ENCODE peak calls at places on chromosomes 3 and 15, in four cellular contexts. J is GM12878, S is H1, D is K562. V is an unnamed sample.

GRCh38 chr3:33537135-33537534 is 96.9 kb upstream of the UBP1 start:
- DNase-seq in J (no peak), S (no peak), D (no peak), V (no peak)

GRCh38 chr3:69283913-69284312 is 102.0 kb downstream of the FRMD4B start:
- DNase-seq in J (no peak), S (no peak), D (no peak), V (no peak)

GRCh38 chr3:159266779-159267178 is 464.9 kb downstream of the MFSD1 start:
- DNase-seq in J (no peak), S (peak), D (peak), V (peak)

GRCh38 chr3:86840814-86841213 is 150.1 kb downstream of the VGLL3 start:
- DNase-seq in J (no peak), S (no peak), D (no peak), V (no peak)

GRCh38 chr3:118618247-118619040 is 416.2 kb downstream of the IGSF11 start:
- DNase-seq in J (no peak), S (no peak), D (no peak), V (no peak)

GRCh38 chr15:40441736-40442531 is 1.2 kb downstream of the BAHD1 start:
- DNase-seq in J (no peak), S (no peak), D (peak), V (no peak)

GRCh38 chr3:181738551-181738950 is 26.8 kb downstream of the SOX2 start:
- DNase-seq in J (no peak), S (no peak), D (no peak), V (no peak)

GRCh38 chr3:27202959-27203358 is 166.2 kb downstream of the NEK10 start:
- DNase-seq in J (no peak), S (no peak), D (no peak), V (no peak)

GRCh38 chr3:52291508-52292181 is 4.0 kb downstream of the GLYCTK start:
- DNase-seq in J (no peak), S (peak), D (no peak), V (no peak)

GRCh38 chr15:71532994-71533393 is 277.4 kb upstream of the NR2E3 start:
- DNase-seq in J (no peak), S (no peak), D (peak), V (peak)

GRCh38 chr3:98598492-98598891 is 5.1 kb upstream of the CPOX start:
- DNase-seq in J (no peak), S (no peak), D (no peak), V (no peak)

GRCh38 chr3:131702156-131702555 is 199.4 kb upstream of the MRPL3 start:
- DNase-seq in J (no peak), S (no peak), D (no peak), V (peak)

GRCh38 chr15:50051811-50052419 is 67.1 kb downstream of the ATP8B4 start:
- DNase-seq in J (no peak), S (no peak), D (peak), V (peak)

GRCh38 chr3:188720636-188721035 is 451.1 kb upstream of the TPRG1 start:
- DNase-seq in J (no peak), S (no peak), D (no peak), V (peak)

GRCh38 chr3:14429689-14430452 is 27.5 kb downstream of the SLC6A6 start:
- DNase-seq in J (no peak), S (no peak), D (peak), V (no peak)

GRCh38 chr15:78438595-78439285 is 724 bp downstream of the IREB2 start:
- DNase-seq in J (no peak), S (no peak), D (peak), V (peak)

GRCh38 chr3:129343643-129344360 is 65.1 kb downstream of the HMCES start:
- DNase-seq in J (no peak), S (peak), D (peak), V (peak)

GRCh38 chr15:32936283-32936918 is 218.6 kb downstream of the GREM1 start:
- DNase-seq in J (no peak), S (no peak), D (peak), V (peak)

GRCh38 chr3:148757238-148757930 is 59.7 kb downstream of the AGTR1 start:
- DNase-seq in J (no peak), S (no peak), D (no peak), V (no peak)

GRCh38 chr3:147387550-147388394 is 18.6 kb downstream of the ZIC4 start:
- DNase-seq in J (no peak), S (peak), D (no peak), V (no peak)

GRCh38 chr3:112111785-112112402 is 21.2 kb downstream of the GCSAM start:
- DNase-seq in J (no peak), S (no peak), D (peak), V (peak)

GRCh38 chr3:177498037-177498857 is 301.0 kb upstream of the TBL1XR1 start:
- DNase-seq in J (no peak), S (no peak), D (no peak), V (peak)

GRCh38 chr15:45495588-45495987 is 27.0 kb downstream of the SLC30A4 start:
- DNase-seq in J (no peak), S (no peak), D (no peak), V (no peak)

GRCh38 chr3:132290833-132291232 is 26.4 kb upstream of the ACP3 start:
- DNase-seq in J (no peak), S (no peak), D (no peak), V (peak)

GRCh38 chr15:47505712-47506542 is 211.4 kb upstream of the SEMA6D start:
- DNase-seq in J (no peak), S (no peak), D (no peak), V (no peak)

GRCh38 chr3:114067804-114068203 is 11.3 kb downstream of the QTRT2 start:
- DNase-seq in J (no peak), S (no peak), D (no peak), V (no peak)

GRCh38 chr3:39542588-39542988 is 75.1 kb downstream of the MOBP start:
- DNase-seq in J (no peak), S (no peak), D (no peak), V (no peak)

GRCh38 chr15:69358850-69359249 is 55.3 kb upstream of the KIF23 start:
- DNase-seq in J (no peak), S (no peak), D (no peak), V (no peak)

GRCh38 chr3:10370429-10370828 is 49.5 kb upstream of the SEC13 start:
- DNase-seq in J (no peak), S (no peak), D (peak), V (no peak)

GRCh38 chr3:72974956-72975355 is 21.7 kb upstream of the PPP4R2 start:
- DNase-seq in J (no peak), S (no peak), D (no peak), V (no peak)
- TF ChIP-seq CEBPB in J (no peak), S (no peak), D (no peak), V (no peak)

GRCh38 chr15:85402195-85402921 is 22.0 kb downstream of the AKAP13 start:
- DNase-seq in J (no peak), S (no peak), D (no peak), V (no peak)

GRCh38 chr15:85404922-85405293 is 24.5 kb downstream of the AKAP13 start:
- DNase-seq in J (no peak), S (no peak), D (no peak), V (no peak)

GRCh38 chr15:85404156-85404921 is 23.9 kb downstream of the AKAP13 start:
- DNase-seq in J (no peak), S (no peak), D (no peak), V (no peak)

GRCh38 chr15:85405467-85405866 is 25.1 kb downstream of the AKAP13 start:
- DNase-seq in J (no peak), S (no peak), D (no peak), V (no peak)

DNA sequence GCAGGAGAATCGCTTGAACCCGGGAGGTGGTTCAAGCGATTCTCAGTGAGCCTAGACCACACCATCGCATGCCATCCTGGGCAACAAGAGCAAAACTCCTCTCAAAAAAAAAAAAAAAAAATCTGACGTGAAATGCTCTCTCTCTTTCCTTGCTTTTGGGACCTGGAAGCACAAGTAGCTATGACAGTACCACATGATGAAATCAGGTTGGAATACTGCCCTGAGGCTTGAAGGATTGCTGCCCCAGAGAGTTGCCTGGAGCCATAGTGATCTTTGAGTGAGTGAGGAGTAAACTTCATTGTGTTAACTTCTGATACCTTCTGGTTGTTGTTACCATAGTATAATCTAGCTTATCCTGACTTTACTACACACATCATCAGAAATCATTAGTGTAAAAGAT is 23.3 kb downstream of the AKAP13 start:
- DNase-seq in J (no peak), S (no peak), D (no peak), V (no peak)
- TF ChIP-seq CHD2 in J (no peak), S (no peak), D (no peak), V (no peak)

GRCh38 chr15:62895139-62895866 is 147.2 kb upstream of the TPM1 start:
- DNase-seq in J (no peak), S (no peak), D (no peak), V (peak)

GRCh38 chr15:62896380-62896866 is 146.1 kb upstream of the TPM1 start:
- DNase-seq in J (no peak), S (no peak), D (no peak), V (peak)

GRCh38 chr15:62895905-62896316 is 146.6 kb upstream of the TPM1 start:
- DNase-seq in J (no peak), S (no peak), D (no peak), V (peak)

GRCh38 chr15:62896969-62897486 is 145.5 kb upstream of the TPM1 start:
- DNase-seq in J (no peak), S (no peak), D (peak), V (peak)

DNA sequence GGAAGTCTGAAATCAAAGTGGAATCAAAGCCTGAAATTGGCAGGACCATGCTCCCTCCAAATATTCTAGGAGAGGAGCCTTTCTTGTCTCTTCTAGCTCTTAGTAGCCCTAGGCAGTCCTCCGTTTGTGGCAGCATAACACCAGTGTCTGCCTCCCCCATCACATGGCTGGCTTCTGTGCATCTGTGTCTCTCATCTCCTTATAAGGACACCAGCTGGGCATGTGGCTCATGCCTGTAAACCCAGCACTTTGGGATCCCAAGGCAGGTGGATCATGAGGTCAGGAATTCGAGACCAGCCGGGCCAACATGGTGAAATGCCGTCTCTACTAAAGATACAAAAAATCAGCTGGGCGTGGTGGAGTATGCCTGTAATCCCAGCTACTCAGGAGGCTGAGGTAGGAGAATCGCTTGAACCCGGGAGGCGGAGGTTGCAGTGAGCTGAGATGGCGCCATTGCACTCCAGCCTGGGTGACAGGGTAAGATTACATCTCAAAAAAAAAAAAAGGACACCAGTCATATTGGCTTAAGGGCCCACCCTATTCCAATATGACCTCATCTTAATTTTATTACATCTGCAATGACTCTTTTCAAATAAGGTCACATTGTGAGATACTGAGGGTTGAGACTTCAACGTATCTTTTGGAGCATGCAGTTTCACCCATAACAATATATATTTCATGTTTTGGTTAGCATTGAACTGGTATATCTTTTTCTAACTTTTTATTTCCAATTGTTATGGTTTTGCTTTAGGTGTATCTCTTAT is 148.0 kb upstream of the TPM1 start:
- DNase-seq in J (no peak), S (no peak), D (no peak), V (peak)
- TF ChIP-seq CEBPB in J (no peak), S (no peak), D (no peak), V (no peak)

GRCh38 chr3:64278631-64279030 is 53.4 kb upstream of the PRICKLE2 start:
- DNase-seq in J (no peak), S (no peak), D (no peak), V (no peak)
- TF ChIP-seq CHD2 in J (no peak), S (no peak), D (no peak), V (no peak)

DNA sequence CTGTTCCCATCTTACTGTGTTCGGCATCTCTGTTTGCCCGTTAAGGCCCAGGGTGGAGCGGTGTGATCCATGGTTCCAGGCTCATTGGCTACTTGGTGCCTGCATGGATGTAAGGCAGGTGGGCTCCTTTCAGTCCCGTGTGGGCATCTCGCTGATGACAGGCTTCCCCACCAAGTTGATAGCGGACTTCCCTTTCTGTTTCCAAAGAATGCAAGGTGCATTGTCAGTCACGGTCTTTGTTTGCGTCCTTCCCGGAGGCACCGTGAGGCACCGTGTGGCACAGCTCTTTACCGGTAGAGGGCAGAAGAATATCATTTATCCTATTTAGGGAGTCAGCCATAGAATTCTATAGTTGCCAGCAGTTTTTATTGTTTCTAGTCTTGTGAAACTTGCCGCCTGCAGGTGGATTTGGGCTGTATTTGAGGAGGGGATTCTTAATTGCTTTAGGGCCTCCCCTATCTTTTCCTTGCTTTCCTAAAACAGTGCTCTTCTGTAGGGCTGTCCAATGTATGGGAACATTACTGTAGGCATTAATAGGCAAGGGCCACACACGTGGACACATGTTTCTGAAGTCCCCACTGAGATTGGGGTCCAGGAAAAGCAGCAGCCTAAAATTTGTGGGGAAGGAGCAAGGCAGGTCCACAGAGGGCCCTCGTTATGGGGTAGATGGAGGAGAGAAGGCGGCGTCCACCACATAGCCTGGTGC is 244.1 kb downstream of the SLCO3A1 start:
- DNase-seq in J (peak), S (peak), D (peak), V (peak)
- TF ChIP-seq CEBPB in J (no peak), S (peak), D (no peak), V (no peak)

DNA sequence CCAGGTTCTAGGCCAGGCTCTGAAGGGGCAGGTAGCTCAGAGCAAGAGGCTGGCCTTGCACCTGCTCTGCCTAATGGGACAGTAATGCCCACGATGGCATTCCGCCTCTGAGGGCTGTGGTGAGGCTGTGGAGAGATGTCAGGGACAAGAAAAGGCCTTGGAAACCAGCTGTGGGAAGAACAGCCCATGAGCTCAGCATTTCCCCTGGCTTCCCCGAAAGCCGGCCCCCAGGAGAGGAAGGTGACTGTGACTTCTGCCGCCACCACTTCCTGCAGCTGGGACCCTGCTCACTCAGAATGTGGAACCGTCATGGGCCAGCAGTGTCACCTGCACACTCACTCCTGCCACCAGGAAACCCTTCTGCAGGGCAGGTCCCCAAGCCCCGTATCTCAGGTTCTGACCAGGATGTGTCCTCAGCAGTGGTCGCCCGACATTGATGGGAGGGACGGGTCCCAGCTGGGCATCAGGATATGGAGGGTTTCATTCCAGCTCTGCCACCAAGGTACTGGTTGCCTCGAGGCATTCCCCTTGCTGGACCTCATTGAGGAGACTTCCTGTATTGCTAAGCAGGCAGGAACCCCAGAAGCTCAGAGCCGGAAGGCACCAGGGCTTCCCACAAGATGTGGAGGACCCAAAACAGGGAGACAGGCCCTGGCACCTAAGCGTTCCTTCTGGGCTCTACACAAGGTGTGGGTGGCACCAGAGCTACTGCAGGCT is 30.7 kb downstream of the SEMA7A start:
- DNase-seq in J (peak), S (no peak), D (no peak), V (no peak)
- TF ChIP-seq CHD2 in J (peak), S (no peak), D (no peak), V (no peak)

GRCh38 chr3:50649451-50649931 is 25.2 kb upstream of the DOCK3 start:
- DNase-seq in J (no peak), S (no peak), D (no peak), V (no peak)

GRCh38 chr3:50645378-50645777 is 28.4 kb downstream of the MAPKAPK3 start:
- DNase-seq in J (no peak), S (no peak), D (no peak), V (no peak)

GRCh38 chr3:50650018-50650417 is 24.7 kb upstream of the DOCK3 start:
- DNase-seq in J (no peak), S (no peak), D (no peak), V (no peak)

GRCh38 chr3:50648944-50649343 is 25.8 kb upstream of the DOCK3 start:
- DNase-seq in J (no peak), S (no peak), D (no peak), V (no peak)

DNA sequence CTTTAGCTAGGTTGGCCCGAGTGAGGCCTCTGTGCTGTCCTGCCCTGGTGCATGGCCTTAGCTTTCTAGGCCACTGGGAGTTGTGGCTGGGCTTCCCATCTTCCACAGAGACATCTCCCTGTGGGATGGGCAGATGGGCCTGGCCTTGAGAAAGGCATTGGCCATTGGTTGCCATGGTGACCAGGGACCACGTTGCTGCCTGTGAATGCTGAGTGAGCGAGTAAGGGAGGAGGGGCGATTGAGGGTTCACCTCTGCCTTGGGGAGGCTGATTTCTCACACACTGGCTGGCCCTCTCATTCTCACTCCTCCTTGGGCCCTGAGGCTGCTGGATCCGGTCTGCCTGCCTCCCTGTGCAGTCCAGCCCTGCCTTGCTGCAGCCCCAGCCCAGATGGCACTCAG is 26.4 kb upstream of the DOCK3 start:
- DNase-seq in J (no peak), S (peak), D (peak), V (no peak)
- TF ChIP-seq CEBPB in J (no peak), S (no peak), D (no peak), V (no peak)

GRCh38 chr15:94272251-94272898 is 41.0 kb downstream of the MCTP2 start:
- DNase-seq in J (peak), S (no peak), D (no peak), V (no peak)
- TF ChIP-seq CHD2 in J (no peak), S (no peak), D (no peak), V (no peak)

V was measured in A549.